ENCODE peak calls at places on chromosomes 13 and 19, in nine cellular contexts. P is upper lobe of left lung, C is HFF-Myc, D is cardiac muscle cell, X is AG04450, B is neural progenitor cell, M is spleen, R is astrocyte of the spinal cord, V is breast epithelium. Q is an unnamed sample.

GRCh38 chr13:96822900-96823299 is 171.4 kb downstream of the OXGR1 start:
- DNase-seq in R (no peak), P (peak; percentile 28), M (no peak), X (no peak), V (no peak), B (peak; percentile 50), D (peak; percentile 7), C (no peak), Q (no peak)

GRCh38 chr19:2461751-2462634 is 5.2 kb upstream of the LMNB2 start:
- DNase-seq in D (peak; percentile 71), P (peak; percentile 46), V (no peak), B (peak; percentile 78), X (no peak), M (peak; percentile 85), C (no peak), R (peak; percentile 78), Q (no peak)

GRCh38 chr19:34254552-34255432 is at the start of gene GARRE1:
- DNase-seq in B (peak; percentile 71), M (peak; percentile 86), P (no peak), V (no peak), R (no peak), C (no peak), D (peak; percentile 70), X (no peak), Q (peak; percentile 73)

GRCh38 chr19:55460670-55461258 is 678 bp downstream of the ISOC2 start:
- DNase-seq in D (peak; percentile 96), R (peak; percentile 66), V (peak; percentile 82), B (peak; percentile 93), M (peak; percentile 88), P (peak; percentile 80), C (no peak), X (peak; percentile 48), Q (no peak)

GRCh38 chr13:58324130-58324529 is 692.6 kb downstream of the PCDH17 start:
- DNase-seq in R (no peak), V (no peak), D (no peak), C (no peak), B (no peak), P (no peak), M (no peak), X (no peak), Q (no peak)

GRCh38 chr19:11345122-11345752 is 831 bp downstream of the TMEM205 start:
- DNase-seq in C (no peak), V (no peak), X (no peak), R (no peak), D (no peak), B (no peak), M (no peak), P (no peak), Q (no peak)

GRCh38 chr19:3129112-3129511 is 6.7 kb upstream of the GNA15 start:
- DNase-seq in C (peak; percentile 29), P (no peak), B (no peak), V (no peak), M (no peak), R (peak; percentile 73), D (peak; percentile 76), X (peak; percentile 18), Q (no peak)

GRCh38 chr19:3084943-3085342 is 9.2 kb upstream of the GNA11 start:
- DNase-seq in X (no peak), P (no peak), C (no peak), R (no peak), M (no peak), V (no peak), B (no peak), D (no peak), Q (no peak)

GRCh38 chr19:6820237-6820636 is 47.7 kb downstream of the VAV1 start:
- DNase-seq in M (no peak), B (no peak), D (no peak), R (no peak), P (no peak), X (no peak), C (no peak), V (no peak), Q (no peak)

GRCh38 chr19:1054102-1055027 is 12.6 kb upstream of the ARHGAP45 start:
- DNase-seq in V (no peak), R (no peak), D (no peak), M (peak; percentile 61), B (no peak), X (no peak), C (no peak), P (no peak), Q (no peak)

GRCh38 chr19:1055886-1056620 is 10.9 kb upstream of the ARHGAP45 start:
- DNase-seq in M (no peak), C (no peak), V (no peak), B (no peak), P (no peak), R (no peak), X (no peak), D (no peak), Q (no peak)

GRCh38 chr19:1058112-1058511 is 8.9 kb upstream of the ARHGAP45 start:
- DNase-seq in R (no peak), P (no peak), B (no peak), M (no peak), C (no peak), X (no peak), D (no peak), V (no peak), Q (no peak)

GRCh38 chr19:1055028-1055425 is 11.9 kb upstream of the ARHGAP45 start:
- DNase-seq in V (no peak), B (no peak), P (no peak), C (no peak), D (no peak), X (no peak), R (no peak), M (no peak), Q (no peak)

DNA sequence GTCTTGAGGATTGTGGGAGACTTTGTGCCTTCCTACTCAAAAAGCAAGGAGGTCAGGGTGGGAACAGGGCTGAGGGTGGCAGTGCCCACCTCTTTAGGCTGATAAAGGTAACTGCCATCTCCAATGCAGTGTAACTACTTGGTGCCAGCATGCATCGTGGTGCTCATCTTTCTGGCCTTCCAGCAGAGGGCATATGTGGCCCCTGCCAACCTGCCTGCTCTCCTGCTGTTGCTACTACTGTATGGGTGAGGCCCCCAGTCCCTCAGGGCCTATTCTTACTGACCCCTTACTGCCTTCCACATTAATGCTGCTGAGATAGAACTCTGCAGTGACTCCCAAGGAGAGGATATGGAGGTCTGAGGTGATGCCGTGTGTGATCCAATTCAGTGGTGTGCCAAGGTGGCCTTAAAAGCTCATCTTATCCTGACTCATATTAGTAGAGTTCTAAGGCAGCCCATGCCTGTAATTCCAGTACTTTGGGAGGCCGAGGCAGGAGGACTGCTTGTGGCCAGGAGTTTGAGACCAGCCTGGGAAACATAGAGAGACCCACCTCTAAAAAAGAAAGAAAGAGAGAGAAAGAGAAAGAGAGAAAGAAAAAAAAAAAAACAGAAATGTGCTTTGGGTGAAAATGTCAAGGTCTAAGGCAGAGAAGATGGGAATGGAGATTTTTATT is 9.6 kb upstream of the ARHGAP45 start:
- DNase-seq in P (no peak), M (peak; percentile 78), B (peak; percentile 75), X (no peak), D (peak; percentile 74), C (peak; percentile 33), V (no peak), R (peak; percentile 76), Q (no peak)
- TF ChIP-seq CTCF in P (no peak), M (peak; percentile 44), B (no peak), X (no peak), D (no peak), C (no peak), V (no peak), R (no peak), Q (no peak)

GRCh38 chr19:10334340-10335148 is 1.2 kb upstream of the RAVER1 start:
- DNase-seq in P (peak; percentile 97), D (peak; percentile 98), M (peak; percentile 93), C (peak; percentile 81), B (peak; percentile 93), R (peak; percentile 95), V (peak; percentile 98), X (peak; percentile 89), Q (peak; percentile 92)
- TF ChIP-seq CTCF in P (no peak), D (peak; percentile 21), M (peak; percentile 13), C (no peak), B (peak; percentile 24), R (no peak), V (no peak), X (peak; percentile 33), Q (no peak)

GRCh38 chr19:39415111-39416046 is 2.9 kb downstream of the PLEKHG2 start:
- DNase-seq in M (no peak), V (no peak), P (no peak), D (no peak), R (no peak), B (no peak), C (no peak), X (no peak), Q (no peak)
- TF ChIP-seq CTCF in M (no peak), V (no peak), P (no peak), D (peak; percentile 5), R (no peak), B (peak; percentile 21), C (no peak), X (peak; percentile 4), Q (no peak)

GRCh38 chr13:27961227-27962085 is 7.7 kb downstream of the CDX2 start:
- DNase-seq in P (no peak), C (no peak), X (no peak), D (no peak), V (no peak), B (no peak), M (no peak), R (no peak), Q (peak; percentile 31)

GRCh38 chr13:27959976-27960361 is 9.1 kb downstream of the CDX2 start:
- DNase-seq in B (no peak), R (no peak), P (no peak), V (no peak), C (no peak), M (no peak), X (no peak), D (no peak), Q (no peak)

GRCh38 chr13:27962128-27962841 is 6.8 kb downstream of the CDX2 start:
- DNase-seq in V (no peak), D (no peak), C (no peak), X (no peak), R (no peak), P (no peak), B (peak; percentile 45), M (no peak), Q (peak; percentile 40)

GRCh38 chr13:27958928-27959539 is 10.1 kb downstream of the CDX2 start:
- DNase-seq in R (no peak), D (no peak), X (no peak), P (no peak), C (no peak), B (no peak), M (no peak), V (no peak), Q (no peak)

DNA sequence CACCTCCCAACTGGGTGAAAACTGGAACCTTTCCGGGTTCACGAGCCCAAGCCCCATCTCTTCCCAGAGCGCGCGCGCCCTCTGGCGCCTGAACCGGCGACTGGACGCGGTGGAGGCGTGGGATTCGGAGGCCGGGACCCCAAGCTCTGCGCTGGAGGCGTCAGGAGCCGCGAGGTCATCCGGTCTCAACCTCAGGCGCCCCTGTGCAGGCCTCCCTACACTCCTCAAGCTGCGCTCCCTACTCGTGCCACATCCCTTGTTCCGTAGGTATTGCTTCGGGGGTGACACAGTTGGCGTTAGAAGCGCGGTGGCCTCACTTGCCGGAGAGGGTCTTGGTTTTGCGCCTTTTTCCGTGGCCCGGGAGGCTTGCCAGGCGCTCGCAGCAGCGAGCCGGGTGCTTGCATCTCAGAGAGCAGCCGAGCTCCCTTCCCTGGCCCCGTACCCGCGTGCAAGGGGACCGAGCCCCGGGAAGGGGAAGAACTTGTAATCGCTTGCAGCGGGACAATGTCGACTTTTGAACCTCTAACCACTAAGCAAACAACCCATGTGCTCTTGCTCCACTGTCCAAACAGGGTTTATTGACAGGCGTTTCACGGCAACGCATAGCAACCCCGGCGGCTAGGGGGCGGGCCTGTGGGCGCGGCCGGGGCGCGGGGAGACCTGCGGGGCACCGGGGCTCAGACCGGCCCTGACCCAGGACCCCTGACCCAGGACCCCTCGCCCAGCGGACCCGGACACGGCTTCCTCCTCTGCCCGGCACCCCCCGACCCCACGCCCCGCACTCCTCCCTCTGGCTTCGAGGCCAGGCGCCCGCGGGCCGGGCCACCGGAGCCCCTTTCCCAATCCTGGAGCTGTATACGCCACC is 8.5 kb downstream of the CDX2 start:
- DNase-seq in P (peak; percentile 64), D (peak; percentile 41), B (peak; percentile 89), R (no peak), C (no peak), M (peak; percentile 76), V (peak; percentile 76), X (no peak), Q (peak; percentile 77)
- TF ChIP-seq CTCF in P (no peak), D (peak; percentile 45), B (peak; percentile 70), R (peak; percentile 37), C (peak; percentile 39), M (peak; percentile 34), V (no peak), X (peak; percentile 29), Q (peak; percentile 70)

Q was measured in type B pancreatic cell.